ENCODE peak calls at places on chromosomes 1 and 21, in ten cellular contexts. F is GM04504, Y is astrocyte of the spinal cord, H is amniotic stem cell, A is breast epithelium, M is ELR, U is Calu3, S is pancreas, R is K562, L is lower leg skin. O is an unnamed sample.

GRCh38 chr21:44299085-44299457 is 782 bp upstream of the PFKL start:
- DNase-seq in F (no peak), Y (peak; percentile 34), H (no peak), A (no peak), M (peak; percentile 17), U (no peak), S (no peak), R (no peak), L (no peak), O (no peak)

GRCh38 chr1:147080013-147080661 is 92.1 kb downstream of the PRKAB2 start:
- DNase-seq in F (no peak), Y (no peak), H (no peak), A (no peak), M (no peak), U (no peak), S (no peak), R (no peak), L (no peak), O (no peak)

GRCh38 chr1:186502087-186502486 is 41.2 kb upstream of the PDC start:
- DNase-seq in F (peak; percentile 28), Y (no peak), H (no peak), A (no peak), M (no peak), U (no peak), S (no peak), R (no peak), L (no peak), O (no peak)

GRCh38 chr1:245765241-245766000 is 610.6 kb downstream of the KIF26B start:
- DNase-seq in F (no peak), Y (peak; percentile 80), H (peak; percentile 5), A (no peak), M (peak; percentile 49), U (no peak), S (no peak), R (no peak), L (no peak), O (no peak)

GRCh38 chr1:53662951-53663350 is 76.0 kb downstream of the GLIS1 start:
- DNase-seq in F (no peak), Y (no peak), H (no peak), A (no peak), M (no peak), U (no peak), S (no peak), R (no peak), L (no peak), O (no peak)

GRCh38 chr1:211703812-211704566 is 28.6 kb upstream of the NEK2 start:
- DNase-seq in F (no peak), Y (no peak), H (no peak), A (no peak), M (no peak), U (no peak), S (peak; percentile 57), R (no peak), L (no peak), O (no peak)

GRCh38 chr21:36209626-36210171 is 53.1 kb downstream of the DOP1B start:
- DNase-seq in F (peak; percentile 38), Y (peak; percentile 79), H (peak; percentile 14), A (no peak), M (peak; percentile 82), U (peak; percentile 59), S (peak; percentile 58), R (peak; percentile 45), L (no peak), O (no peak)

GRCh38 chr21:25733859-25734653 is 648 bp downstream of the ATP5PF start:
- DNase-seq in F (peak; percentile 7), Y (peak; percentile 14), H (no peak), A (no peak), M (peak; percentile 47), U (peak; percentile 2), S (peak; percentile 12), R (no peak), L (no peak), O (peak; percentile 39)

GRCh38 chr1:234217316-234217840 is 155.9 kb upstream of the COA6 start:
- DNase-seq in F (no peak), Y (no peak), H (no peak), A (no peak), M (no peak), U (no peak), S (no peak), R (no peak), L (no peak), O (no peak)

GRCh38 chr1:66022904-66023620 is 230.4 kb downstream of the PDE4B start:
- DNase-seq in F (no peak), Y (peak; percentile 26), H (no peak), A (no peak), M (peak; percentile 35), U (no peak), S (no peak), R (no peak), L (no peak), O (no peak)

GRCh38 chr1:230144010-230144614 is 77.1 kb downstream of the GALNT2 start:
- DNase-seq in F (no peak), Y (no peak), H (no peak), A (no peak), M (no peak), U (no peak), S (no peak), R (peak; percentile 68), L (no peak), O (no peak)

GRCh38 chr1:47449702-47450552 is 12.1 kb downstream of the FOXD2 start:
- DNase-seq in F (no peak), Y (no peak), H (no peak), A (no peak), M (no peak), U (peak; percentile 9), S (peak; percentile 21), R (peak; percentile 80), L (peak; percentile 87), O (no peak)

GRCh38 chr1:207673399-207673798 is 28.5 kb downstream of the CR1L start:
- DNase-seq in F (no peak), Y (no peak), H (no peak), A (no peak), M (no peak), U (no peak), S (no peak), R (no peak), L (no peak), O (no peak)

GRCh38 chr1:169874229-169874628 is 19.5 kb downstream of the SCYL3 start:
- DNase-seq in F (peak; percentile 62), Y (peak; percentile 65), H (peak; percentile 78), A (no peak), M (peak; percentile 82), U (no peak), S (no peak), R (no peak), L (no peak), O (no peak)

GRCh38 chr1:181033799-181034391 is at the start of gene MR1:
- DNase-seq in F (peak; percentile 75), Y (peak; percentile 87), H (peak; percentile 46), A (no peak), M (peak; percentile 90), U (peak; percentile 45), S (no peak), R (peak; percentile 88), L (no peak), O (no peak)

GRCh38 chr1:246450485-246451251 is 56.4 kb downstream of the SMYD3 start:
- DNase-seq in F (no peak), Y (peak; percentile 43), H (no peak), A (no peak), M (peak; percentile 58), U (no peak), S (no peak), R (peak; percentile 54), L (no peak), O (no peak)

GRCh38 chr1:160767417-160768294 is 28.3 kb upstream of the LY9 start:
- DNase-seq in F (no peak), Y (no peak), H (no peak), A (no peak), M (no peak), U (no peak), S (no peak), R (no peak), L (no peak), O (no peak)

GRCh38 chr1:77218477-77219165 is 609 bp downstream of the PIGK start:
- DNase-seq in F (no peak), Y (no peak), H (no peak), A (no peak), M (peak; percentile 50), U (no peak), S (no peak), R (no peak), L (no peak), O (no peak)

GRCh38 chr1:167683641-167684502 is 37.9 kb upstream of the MPZL1 start:
- DNase-seq in F (no peak), Y (peak; percentile 17), H (no peak), A (peak; percentile 41), M (peak; percentile 42), U (no peak), S (no peak), R (no peak), L (no peak), O (no peak)

GRCh38 chr1:119582801-119583200 is 65.3 kb downstream of the ZNF697 start:
- DNase-seq in F (peak; percentile 24), Y (peak; percentile 54), H (peak; percentile 23), A (peak; percentile 19), M (peak; percentile 75), U (peak; percentile 52), S (peak; percentile 10), R (peak; percentile 29), L (no peak), O (no peak)

GRCh38 chr1:212979340-212980122 is 29.2 kb downstream of the VASH2 start:
- DNase-seq in F (no peak), Y (no peak), H (no peak), A (no peak), M (no peak), U (no peak), S (no peak), R (no peak), L (peak; percentile 32), O (no peak)

GRCh38 chr1:151980287-151981177 is 13.1 kb downstream of the S100A10 start:
- DNase-seq in F (peak; percentile 94), Y (peak; percentile 88), H (no peak), A (no peak), M (peak; percentile 46), U (no peak), S (no peak), R (no peak), L (peak; percentile 88), O (no peak)

GRCh38 chr1:97680460-97680859 is 240.4 kb downstream of the DPYD start:
- DNase-seq in F (no peak), Y (no peak), H (no peak), A (no peak), M (no peak), U (no peak), S (no peak), R (no peak), L (no peak), O (no peak)

GRCh38 chr1:167263784-167264464 is 43.2 kb downstream of the POU2F1 start:
- DNase-seq in F (no peak), Y (no peak), H (no peak), A (no peak), M (peak; percentile 26), U (no peak), S (no peak), R (no peak), L (no peak), O (no peak)

GRCh38 chr1:50333595-50333974 is 89.7 kb downstream of the DMRTA2 start:
- DNase-seq in F (no peak), Y (peak; percentile 15), H (no peak), A (no peak), M (peak; percentile 24), U (peak; percentile 71), S (peak; percentile 19), R (peak; percentile 92), L (no peak), O (peak; percentile 8)

GRCh38 chr1:67769633-67770256 is 63.5 kb downstream of the GNG12 start:
- DNase-seq in F (no peak), Y (no peak), H (no peak), A (no peak), M (no peak), U (no peak), S (no peak), R (no peak), L (no peak), O (no peak)

GRCh38 chr1:196933531-196934189 is 9.9 kb upstream of the CFHR2 start:
- DNase-seq in F (no peak), Y (no peak), H (no peak), A (no peak), M (no peak), U (no peak), S (no peak), R (peak; percentile 68), L (no peak), O (no peak)

GRCh38 chr1:199272690-199273089 is 633.9 kb downstream of the PTPRC start:
- DNase-seq in F (peak; percentile 79), Y (peak; percentile 96), H (peak; percentile 45), A (peak; percentile 19), M (peak; percentile 97), U (peak; percentile 86), S (peak; percentile 47), R (no peak), L (no peak), O (no peak)

O was measured in activated naive CD4-positive, alpha-beta T cell.